ENCODE peak calls at places on chromosomes 5 and 9, in six cellular contexts. M is gastrocnemius medialis; D is NCI-H774; Z is stimulated activated naive CD8-positive, alpha-beta T cell treated with anti-CD3 and anti-CD28 coated beads, Interleukin-15, amount 100 ng/mL, for 72 hours; R is Right ventricle myocardium superior; G is NCI-H1092. Y is an unnamed sample.
A peak's percentile ranks its signal among the peaks of the same experiment; 100 is the strongest.

GRCh38 chr5:107705390-107706014 is 34.8 kb upstream of the EFNA5 start:
- DNase-seq in M (no peak), R (no peak), D (no peak), Z (no peak), G (no peak), Y (no peak)

GRCh38 chr5:140840978-140841962 is at the start of gene PCDHA8:
- DNase-seq in M (no peak), D (no peak), G (no peak), Z (no peak), R (no peak), Y (no peak)

GRCh38 chr9:12813960-12814876 is 39.4 kb downstream of the LURAP1L start:
- DNase-seq in M (peak; percentile 56), G (peak; percentile 70), D (peak; percentile 90), R (peak; percentile 47), Z (no peak), Y (peak; percentile 80)

GRCh38 chr5:6218116-6218515 is 160.2 kb downstream of the MED10 start:
- DNase-seq in R (no peak), D (no peak), M (no peak), Z (no peak), G (no peak), Y (no peak)

GRCh38 chr9:128102196-128102595 is 25.3 kb downstream of the PTGES2 start:
- DNase-seq in Z (no peak), D (no peak), G (no peak), R (peak; percentile 23), M (peak; percentile 71), Y (no peak)

GRCh38 chr5:61139094-61139873 is 23.0 kb downstream of the SMIM15 start:
- DNase-seq in R (no peak), M (no peak), D (no peak), G (no peak), Z (no peak), Y (no peak)

GRCh38 chr5:110038297-110038997 is 348.7 kb downstream of the MAN2A1 start:
- DNase-seq in Z (no peak), R (no peak), M (no peak), D (no peak), G (no peak), Y (no peak)

GRCh38 chr5:33649801-33650482 is 209.2 kb downstream of the TARS1 start:
- DNase-seq in Z (no peak), M (no peak), R (no peak), D (no peak), G (no peak), Y (no peak)

GRCh38 chr5:179731791-179732411 is 721 bp upstream of the MAML1 start:
- DNase-seq in M (peak; percentile 33), D (no peak), R (peak; percentile 46), G (no peak), Z (no peak), Y (no peak)

GRCh38 chr5:164048527-164048926 is 543.1 kb downstream of the MAT2B start:
- DNase-seq in Z (no peak), D (no peak), R (no peak), M (no peak), G (no peak), Y (no peak)

GRCh38 chr9:131997076-131997475 is 82.6 kb downstream of the MED27 start:
- DNase-seq in G (no peak), Z (no peak), M (no peak), D (no peak), R (no peak), Y (no peak)

Y was measured in NCI-H345.